ENCODE peak calls at places on chromosome 12, in eight cellular contexts. L is HT-29; X is heart right ventricle; N is HFF-Myc; R is stimulated activated CD8-positive, alpha-beta memory T cell treated with anti-CD3 and anti-CD28 coated beads, Interleukin-12 subunit alpha, Interleukin-12 subunit beta, amount 100 ng/mL, for 1 hour; F is pulmonary artery endothelial cell; V is AG10803; S is activated CD4-positive, alpha-beta T cell treated with anti-CD3 and anti-CD28 coated beads, Interleukin-2, amount 10 ng/mL, durations not matched to agents 7 days and 5 days. I is an unnamed sample.

GRCh38 chr12:95942106-95942531 is 295 bp downstream of the CCDC38 start:
- DNase-seq in L (no peak), X (no peak), N (no peak), R (no peak), F (no peak), V (no peak), S (peak), I (no peak)

GRCh38 chr12:122867701-122868461 is 28.0 kb downstream of the VPS37B start:
- DNase-seq in L (peak), X (peak), N (no peak), R (no peak), F (peak), V (no peak), S (no peak), I (no peak)

GRCh38 chr12:125245601-125246345 is 180.5 kb downstream of the AACS start:
- DNase-seq in L (no peak), X (no peak), N (no peak), R (no peak), F (no peak), V (no peak), S (no peak), I (no peak)

GRCh38 chr12:6950401-6950801 is 755 bp upstream of the PTPN6 start:
- DNase-seq in L (no peak), X (no peak), N (no peak), R (no peak), F (no peak), V (no peak), S (peak), I (no peak)

GRCh38 chr12:873954-874353 is 75.5 kb downstream of the RAD52 start:
- DNase-seq in L (no peak), X (no peak), N (no peak), R (no peak), F (no peak), V (no peak), S (no peak), I (no peak)

GRCh38 chr12:110262442-110263388 is 18.3 kb upstream of the ATP2A2 start:
- DNase-seq in L (no peak), X (no peak), N (no peak), R (no peak), F (no peak), V (no peak), S (no peak), I (no peak)

GRCh38 chr12:91127751-91128150 is 16.5 kb upstream of the LUM start:
- DNase-seq in L (peak), X (no peak), N (no peak), R (no peak), F (no peak), V (peak), S (no peak), I (no peak)

GRCh38 chr12:93325855-93326254 is 51.9 kb upstream of the NUDT4 start:
- DNase-seq in L (no peak), X (no peak), N (peak), R (no peak), F (peak), V (peak), S (no peak), I (no peak)

GRCh38 chr12:52809166-52809565 is 4.8 kb downstream of the KRT4 start:
- DNase-seq in L (no peak), X (no peak), N (no peak), R (no peak), F (no peak), V (no peak), S (no peak), I (no peak)

GRCh38 chr12:54135621-54136027 is 53.2 kb downstream of the SMUG1 start:
- DNase-seq in L (peak), X (no peak), N (peak), R (no peak), F (no peak), V (peak), S (no peak), I (no peak)

GRCh38 chr12:41468756-41469155 is 280.6 kb downstream of the PDZRN4 start:
- DNase-seq in L (no peak), X (no peak), N (no peak), R (no peak), F (no peak), V (no peak), S (no peak), I (no peak)

GRCh38 chr12:105672171-105672570 is 341.7 kb downstream of the C12orf75 start:
- DNase-seq in L (no peak), X (no peak), N (no peak), R (no peak), F (no peak), V (no peak), S (no peak), I (no peak)

GRCh38 chr12:119540476-119540875 is 53.1 kb upstream of the TMEM233 start:
- DNase-seq in L (no peak), X (no peak), N (no peak), R (no peak), F (no peak), V (no peak), S (no peak), I (no peak)

GRCh38 chr12:25320123-25321006 is 69.6 kb upstream of the KRAS start:
- DNase-seq in L (no peak), X (no peak), N (no peak), R (no peak), F (no peak), V (peak), S (no peak), I (no peak)

GRCh38 chr12:123237646-123238329 is 4.6 kb downstream of the MTRFR start:
- DNase-seq in L (peak), X (peak), N (no peak), R (peak), F (peak), V (peak), S (peak), I (peak)

I was measured in activated T-cell treated with anti-CD3 and anti-CD28 coated beads for 4 hours.